ENCODE peak calls at places on chromosomes 7 and 10, in five cellular contexts. K is pancreas, V is esophagus squamous epithelium, U is fibroblast of pulmonary artery, E is heart left ventricle. J is an unnamed sample.

GRCh38 chr7:12423355-12423994 is 19.8 kb upstream of the VWDE start:
- DNase-seq in K (no peak), U (peak), V (no peak), E (no peak), J (peak)

GRCh38 chr7:48035967-48036478 is 680 bp downstream of the C7orf57 start:
- DNase-seq in U (peak), K (peak), E (peak), V (no peak), J (peak)

GRCh38 chr7:111953611-111954010 is 252.6 kb downstream of the DOCK4 start:
- DNase-seq in K (no peak), U (peak), V (no peak), E (no peak), J (peak)

GRCh38 chr10:29851241-29851640 is 208.1 kb downstream of the JCAD start:
- DNase-seq in K (no peak), U (no peak), E (no peak), V (no peak), J (no peak)

GRCh38 chr7:29592866-29593265 is 29.2 kb downstream of the PRR15 start:
- DNase-seq in K (no peak), U (no peak), V (no peak), E (no peak), J (no peak)

GRCh38 chr7:101125989-101126650 is 784 bp upstream of the SERPINE1 start:
- DNase-seq in V (no peak), U (peak), E (peak), K (peak), J (peak)

GRCh38 chr7:66883716-66884115 is 37.3 kb upstream of the TMEM248 start:
- DNase-seq in K (no peak), U (no peak), E (no peak), V (no peak), J (peak)

GRCh38 chr10:11050301-11051000 is 32.8 kb downstream of the CELF2 start:
- DNase-seq in V (no peak), U (no peak), K (no peak), E (no peak), J (no peak)

GRCh38 chr10:112214335-112214941 is 30.9 kb upstream of the GPAM start:
- DNase-seq in V (no peak), E (no peak), K (no peak), U (no peak), J (no peak)

GRCh38 chr7:16067695-16068094 is 353.6 kb downstream of the CRPPA start:
- DNase-seq in V (no peak), U (no peak), K (no peak), E (no peak), J (no peak)

GRCh38 chr10:28137907-28138880 is 139.3 kb upstream of the ODAD2 start:
- DNase-seq in K (no peak), V (no peak), E (no peak), U (no peak), J (peak)

GRCh38 chr7:1579481-1580421 is 9.9 kb upstream of the PSMG3 start:
- DNase-seq in K (peak), U (peak), V (no peak), E (peak), J (peak)

GRCh38 chr7:130425798-130426197 is 15.0 kb downstream of the CEP41 start:
- DNase-seq in E (no peak), U (no peak), K (no peak), V (no peak), J (no peak)

GRCh38 chr10:71766717-71767419 is 6.5 kb downstream of the VSIR start:
- DNase-seq in E (peak), V (no peak), K (peak), U (peak), J (peak)

GRCh38 chr10:59678884-59679301 is 30.8 kb downstream of the SLC16A9 start:
- DNase-seq in U (peak), K (no peak), E (no peak), V (no peak), J (peak)

GRCh38 chr10:13046861-13047528 is 45.5 kb upstream of the CCDC3 start:
- DNase-seq in U (no peak), E (no peak), K (no peak), V (no peak), J (peak)

GRCh38 chr7:38179719-38180333 is 1.8 kb downstream of the STARD3NL start:
- DNase-seq in K (no peak), E (no peak), V (no peak), U (peak), J (no peak)

GRCh38 chr10:113970641-113971040 is 73.0 kb upstream of the ADRB1 start:
- DNase-seq in E (no peak), V (no peak), U (no peak), K (no peak), J (no peak)

GRCh38 chr10:121503587-121504051 is 94.6 kb downstream of the FGFR2 start:
- DNase-seq in U (no peak), E (no peak), K (no peak), V (no peak), J (no peak)

GRCh38 chr10:1589257-1589656 is 148.1 kb downstream of the ADARB2 start:
- DNase-seq in V (no peak), U (no peak), K (no peak), E (no peak), J (no peak)

GRCh38 chr7:128879939-128880746 is 17.5 kb downstream of the ATP6V1F start:
- DNase-seq in V (no peak), E (peak), U (peak), K (peak), J (peak)

GRCh38 chr7:130419652-130420051 is 21.2 kb downstream of the CEP41 start:
- DNase-seq in E (no peak), K (no peak), U (no peak), V (no peak), J (peak)

GRCh38 chr7:158843775-158844174 is 12.6 kb upstream of the DYNC2I1 start:
- DNase-seq in V (no peak), E (no peak), U (no peak), K (no peak), J (no peak)

GRCh38 chr7:617614-618538 is 98.2 kb upstream of the PDGFA start:
- DNase-seq in K (no peak), E (no peak), V (no peak), U (no peak), J (no peak)

GRCh38 chr10:127157506-127158205 is 38.7 kb downstream of the INSYN2A start:
- DNase-seq in K (no peak), V (no peak), E (no peak), U (peak), J (no peak)

GRCh38 chr10:96910488-96911395 is 78.6 kb downstream of the LCOR start:
- DNase-seq in K (no peak), V (no peak), U (peak), E (no peak), J (peak)

GRCh38 chr10:78134919-78135318 is 101.3 kb downstream of the RPS24 start:
- DNase-seq in E (no peak), V (no peak), K (no peak), U (no peak), J (no peak)

GRCh38 chr7:17989546-17989945 is 38.1 kb downstream of the PRPS1L1 start:
- DNase-seq in U (no peak), E (no peak), K (no peak), V (no peak), J (peak)

GRCh38 chr7:151008511-151009323 is 15.6 kb downstream of the ATG9B start:
- DNase-seq in K (peak), V (no peak), U (peak), E (peak), J (peak)

GRCh38 chr10:15168296-15168780 is at the start of gene NMT2:
- DNase-seq in U (no peak), E (peak), V (peak), K (peak), J (no peak)

GRCh38 chr10:125599194-125599593 is 83.8 kb downstream of the TEX36 start:
- DNase-seq in V (no peak), K (no peak), E (no peak), U (no peak), J (no peak)

GRCh38 chr7:138770904-138771303 is 26.9 kb upstream of the TMEM213 start:
- DNase-seq in U (no peak), K (no peak), E (no peak), V (no peak), J (no peak)

GRCh38 chr10:110600487-110601101 is 33.1 kb downstream of the SMC3 start:
- DNase-seq in V (no peak), E (no peak), K (no peak), U (peak), J (peak)
- TF ChIP-seq CTCF in V (peak), E (peak), K (peak), U (peak), J (peak)

GRCh38 chr7:105268056-105268455 is 120.7 kb downstream of the SRPK2 start:
- DNase-seq in K (no peak), E (no peak), U (peak), V (no peak), J (peak)

GRCh38 chr7:105267244-105267643 is 121.5 kb downstream of the SRPK2 start:
- DNase-seq in K (no peak), U (no peak), E (no peak), V (no peak), J (no peak)

GRCh38 chr7:105268511-105269392 is 120.0 kb downstream of the SRPK2 start:
- DNase-seq in E (no peak), U (peak), K (no peak), V (no peak), J (peak)

GRCh38 chr7:105270117-105270516 is 118.6 kb downstream of the SRPK2 start:
- DNase-seq in V (no peak), K (no peak), U (no peak), E (no peak), J (peak)

DNA sequence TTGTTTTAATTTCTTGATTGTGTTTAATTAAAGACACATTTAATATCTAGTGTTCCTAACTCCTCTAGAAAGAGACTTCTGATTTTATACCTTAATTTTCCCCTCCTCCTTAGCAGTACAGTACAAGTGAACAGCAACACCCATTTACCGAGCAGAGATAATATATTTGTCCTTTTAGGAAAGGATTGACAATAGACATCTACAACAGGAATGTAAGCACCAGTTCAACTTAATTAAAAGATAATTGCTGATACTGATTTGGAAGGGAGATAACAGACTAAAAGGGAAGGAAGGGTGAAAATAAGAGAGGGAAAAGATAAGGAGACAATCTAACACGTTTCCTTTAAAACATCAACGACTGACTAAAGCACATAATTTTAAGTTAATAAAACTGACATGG is 119.3 kb downstream of the SRPK2 start:
- DNase-seq in E (no peak), K (no peak), V (no peak), U (no peak), J (no peak)
- H3K4me3 ChIP-seq in E (peak), K (peak), V (peak), U (peak), J (peak)

DNA sequence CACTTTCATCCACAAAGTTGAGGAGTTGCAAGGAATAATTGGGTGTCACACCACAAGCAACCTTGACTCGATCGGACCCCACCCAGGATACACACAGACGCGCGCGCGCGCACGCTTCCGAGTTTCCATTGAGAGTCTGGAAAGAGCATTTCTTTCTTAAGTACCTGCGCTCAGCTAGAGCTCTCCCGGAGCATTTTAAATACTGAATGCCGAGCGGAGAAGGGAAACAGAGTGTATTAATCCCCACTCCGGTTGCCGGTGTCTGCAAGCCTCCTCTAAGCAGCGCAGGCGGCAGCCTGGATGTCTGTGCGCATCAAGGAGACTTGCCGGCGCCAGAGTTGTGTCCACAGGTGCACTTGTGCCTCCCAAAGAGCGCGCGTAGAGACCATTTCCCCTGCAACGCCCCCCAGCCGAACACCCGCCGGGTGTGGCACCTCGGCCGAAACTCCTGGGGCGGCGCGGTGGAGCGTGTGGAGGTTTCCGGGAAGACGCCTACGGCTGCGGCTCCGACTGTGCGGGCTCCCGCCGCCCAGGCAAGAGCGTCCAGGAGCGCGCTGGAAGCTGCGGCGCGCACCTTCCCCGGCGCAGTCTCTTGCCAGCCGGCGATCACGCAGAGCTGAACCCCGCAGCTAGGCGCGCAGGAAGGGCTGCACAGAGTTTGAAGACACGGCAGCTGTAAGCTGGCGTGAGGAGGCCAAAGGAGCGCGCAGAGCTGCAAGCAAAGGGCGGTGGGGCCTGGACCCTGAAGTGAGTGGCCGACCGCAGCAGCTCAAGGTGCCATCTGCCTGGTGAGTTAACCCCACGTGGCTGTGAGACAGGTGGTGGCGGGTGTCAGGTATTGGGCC is 1.1 kb upstream of the FEZF1 start:
- DNase-seq in E (no peak), K (no peak), V (no peak), U (peak), J (no peak)
- TF ChIP-seq CTCF in E (no peak), K (no peak), V (no peak), U (no peak), J (no peak)

GRCh38 chr10:80893256-80893655 is 355.6 kb downstream of the SH2D4B start:
- DNase-seq in V (no peak), U (no peak), K (no peak), E (no peak), J (no peak)
- H3K4me3 ChIP-seq in V (no peak), U (no peak), K (no peak), E (no peak), J (no peak)

DNA sequence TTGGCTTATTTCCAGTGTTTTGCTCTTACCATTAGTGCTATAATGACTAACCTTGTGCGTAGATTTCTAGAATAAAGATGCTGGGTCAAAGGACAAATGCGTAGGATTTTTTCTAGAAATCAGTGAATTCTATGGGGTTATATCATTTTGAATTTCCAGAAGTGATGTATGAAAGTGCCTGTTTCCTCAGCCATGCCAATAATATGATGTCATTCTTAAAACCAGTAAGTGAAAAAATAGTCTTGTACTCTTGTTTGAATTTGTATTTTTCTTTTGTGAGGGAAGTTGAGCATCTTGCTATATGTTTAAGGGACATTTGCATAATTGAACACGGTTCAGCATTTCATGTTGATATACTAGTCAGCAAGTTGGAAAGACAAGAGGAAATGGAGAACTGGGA is 3.9 kb upstream of the DNAH11 start:
- DNase-seq in E (no peak), V (no peak), K (no peak), U (no peak), J (no peak)
- TF ChIP-seq CTCF in E (no peak), V (no peak), K (no peak), U (no peak), J (no peak)

J was measured in epithelial cell of esophagus.